ENCODE peak calls at places on chromosome 10, in five cellular contexts. Q is NCI-H510A treated with DMSO at 0.1 percent for 48 hours, M is GM20000, R is sciatic nerve, B is Right ventricle myocardium inferior. H is an unnamed sample.

GRCh38 chr10:88385601-88386203 is 197.4 kb downstream of the RNLS start:
- DNase-seq in Q (no peak), M (peak; percentile 49), R (no peak), B (peak; percentile 55), H (no peak)

GRCh38 chr10:53325073-53325472 is 552.5 kb upstream of the MBL2 start:
- DNase-seq in Q (no peak), M (no peak), R (no peak), B (no peak), H (no peak)

GRCh38 chr10:118072840-118073239 is 26.1 kb upstream of the RAB11FIP2 start:
- DNase-seq in Q (no peak), M (no peak), R (no peak), B (no peak), H (no peak)

GRCh38 chr10:28985137-28985885 is 303.6 kb upstream of the LYZL1 start:
- DNase-seq in Q (no peak), M (no peak), R (no peak), B (no peak), H (peak; percentile 31)

GRCh38 chr10:68696018-68696417 is 25.0 kb upstream of the CCAR1 start:
- DNase-seq in Q (no peak), M (no peak), R (no peak), B (no peak), H (no peak)

GRCh38 chr10:129740532-129741279 is 223.4 kb downstream of the EBF3 start:
- DNase-seq in Q (no peak), M (no peak), R (no peak), B (no peak), H (no peak)

GRCh38 chr10:122103592-122103991 is 114.6 kb downstream of the TACC2 start:
- DNase-seq in Q (no peak), M (no peak), R (no peak), B (no peak), H (no peak)

GRCh38 chr10:70493660-70494234 is 15.2 kb downstream of the PALD1 start:
- DNase-seq in Q (peak; percentile 89), M (peak; percentile 81), R (no peak), B (peak; percentile 53), H (no peak)

GRCh38 chr10:117413928-117414618 is 38.8 kb upstream of the PDZD8 start:
- DNase-seq in Q (no peak), M (no peak), R (no peak), B (no peak), H (no peak)

GRCh38 chr10:124447741-124448466 is 1.9 kb downstream of the NKX1-2 start:
- DNase-seq in Q (peak; percentile 11), M (peak; percentile 49), R (no peak), B (no peak), H (peak; percentile 48)

GRCh38 chr10:75191821-75192568 is 18.6 kb upstream of the VDAC2 start:
- DNase-seq in Q (no peak), M (no peak), R (no peak), B (peak; percentile 78), H (no peak)

GRCh38 chr10:72353963-72354355 is 760 bp downstream of the DNAJB12 start:
- DNase-seq in Q (peak; percentile 56), M (no peak), R (no peak), B (no peak), H (no peak)

GRCh38 chr10:117348236-117348635 is 27.0 kb downstream of the PDZD8 start:
- DNase-seq in Q (no peak), M (no peak), R (no peak), B (no peak), H (no peak)

GRCh38 chr10:96512997-96513685 is 585 bp downstream of the TLL2 start:
- DNase-seq in Q (no peak), M (peak; percentile 66), R (no peak), B (no peak), H (no peak)

GRCh38 chr10:29470355-29470705 is 164.4 kb downstream of the SVIL start:
- DNase-seq in Q (no peak), M (no peak), R (no peak), B (peak; percentile 74), H (no peak)

GRCh38 chr10:23262928-23263327 is 70.8 kb downstream of the PTF1A start:
- DNase-seq in Q (no peak), M (no peak), R (no peak), B (no peak), H (no peak)

GRCh38 chr10:78849115-78849514 is 219.7 kb upstream of the ZMIZ1 start:
- DNase-seq in Q (no peak), M (no peak), R (no peak), B (no peak), H (no peak)

GRCh38 chr10:112917676-112918075 is 32.4 kb upstream of the TCF7L2 start:
- DNase-seq in Q (no peak), M (no peak), R (no peak), B (no peak), H (no peak)

H was measured in retina.